ENCODE peak calls at places on chromosomes 16 and 17, in eight cellular contexts. One of them, this sample, is unnamed.

GRCh38 chr16:546909-547770 is 13.1 kb upstream of the PRR35 start:
- DNase-seq in fibroblast of pulmonary artery: no peak
- DNase-seq in mesothelial cell of epicardium: peak
- DNase-seq in thoracic aorta: no peak
- DNase-seq in heart left ventricle: peak
- DNase-seq in epithelial cell of esophagus: peak
- DNase-seq in left ventricle myocardium inferior: peak
- DNase-seq in ovary: peak
- DNase-seq in this sample: no peak

GRCh38 chr17:82696916-82697807 is 1.3 kb downstream of the RAB40B start:
- DNase-seq in fibroblast of pulmonary artery: no peak
- DNase-seq in mesothelial cell of epicardium: peak
- DNase-seq in thoracic aorta: no peak
- DNase-seq in heart left ventricle: no peak
- DNase-seq in epithelial cell of esophagus: peak
- DNase-seq in left ventricle myocardium inferior: no peak
- DNase-seq in ovary: peak
- DNase-seq in this sample: no peak

GRCh38 chr16:47392114-47392513 is 68.7 kb downstream of the ITFG1 start:
- DNase-seq in fibroblast of pulmonary artery: no peak
- DNase-seq in mesothelial cell of epicardium: no peak
- DNase-seq in thoracic aorta: no peak
- DNase-seq in heart left ventricle: no peak
- DNase-seq in epithelial cell of esophagus: peak
- DNase-seq in left ventricle myocardium inferior: no peak
- DNase-seq in ovary: no peak
- DNase-seq in this sample: no peak

GRCh38 chr16:53664724-53665345 is 38.8 kb downstream of the RPGRIP1L start:
- DNase-seq in fibroblast of pulmonary artery: peak
- DNase-seq in mesothelial cell of epicardium: no peak
- DNase-seq in thoracic aorta: no peak
- DNase-seq in heart left ventricle: no peak
- DNase-seq in epithelial cell of esophagus: peak
- DNase-seq in left ventricle myocardium inferior: no peak
- DNase-seq in ovary: no peak
- DNase-seq in this sample: no peak

GRCh38 chr17:78708510-78708973 is 73.5 kb downstream of the CYTH1 start:
- DNase-seq in fibroblast of pulmonary artery: peak
- DNase-seq in mesothelial cell of epicardium: peak
- DNase-seq in thoracic aorta: no peak
- DNase-seq in heart left ventricle: peak
- DNase-seq in epithelial cell of esophagus: peak
- DNase-seq in left ventricle myocardium inferior: peak
- DNase-seq in ovary: peak
- DNase-seq in this sample: peak

GRCh38 chr16:17364319-17365210 is 106.2 kb downstream of the XYLT1 start:
- DNase-seq in fibroblast of pulmonary artery: peak
- DNase-seq in mesothelial cell of epicardium: no peak
- DNase-seq in thoracic aorta: no peak
- DNase-seq in heart left ventricle: no peak
- DNase-seq in epithelial cell of esophagus: no peak
- DNase-seq in left ventricle myocardium inferior: no peak
- DNase-seq in ovary: peak
- DNase-seq in this sample: no peak

GRCh38 chr17:56110463-56111138 is 42.7 kb upstream of the ANKFN1 start:
- DNase-seq in fibroblast of pulmonary artery: no peak
- DNase-seq in mesothelial cell of epicardium: no peak
- DNase-seq in thoracic aorta: no peak
- DNase-seq in heart left ventricle: no peak
- DNase-seq in epithelial cell of esophagus: no peak
- DNase-seq in left ventricle myocardium inferior: no peak
- DNase-seq in ovary: no peak
- DNase-seq in this sample: no peak

GRCh38 chr17:72811976-72812687 is 280.4 kb downstream of the SLC39A11 start:
- DNase-seq in fibroblast of pulmonary artery: peak
- DNase-seq in mesothelial cell of epicardium: no peak
- DNase-seq in thoracic aorta: no peak
- DNase-seq in heart left ventricle: no peak
- DNase-seq in epithelial cell of esophagus: no peak
- DNase-seq in left ventricle myocardium inferior: no peak
- DNase-seq in ovary: no peak
- DNase-seq in this sample: no peak

GRCh38 chr17:66893863-66894262 is 58.9 kb downstream of the CACNG5 start:
- DNase-seq in fibroblast of pulmonary artery: no peak
- DNase-seq in mesothelial cell of epicardium: no peak
- DNase-seq in thoracic aorta: no peak
- DNase-seq in heart left ventricle: no peak
- DNase-seq in epithelial cell of esophagus: no peak
- DNase-seq in left ventricle myocardium inferior: no peak
- DNase-seq in ovary: no peak
- DNase-seq in this sample: no peak

GRCh38 chr17:57984936-57985674 is 2.9 kb downstream of the VEZF1 start:
- DNase-seq in fibroblast of pulmonary artery: no peak
- DNase-seq in mesothelial cell of epicardium: no peak
- DNase-seq in thoracic aorta: no peak
- DNase-seq in heart left ventricle: no peak
- DNase-seq in epithelial cell of esophagus: no peak
- DNase-seq in left ventricle myocardium inferior: no peak
- DNase-seq in ovary: no peak
- DNase-seq in this sample: no peak

GRCh38 chr17:36936455-36936934 is 780 bp upstream of the LHX1 start:
- DNase-seq in fibroblast of pulmonary artery: no peak
- DNase-seq in mesothelial cell of epicardium: no peak
- DNase-seq in thoracic aorta: no peak
- DNase-seq in heart left ventricle: no peak
- DNase-seq in epithelial cell of esophagus: no peak
- DNase-seq in left ventricle myocardium inferior: no peak
- DNase-seq in ovary: no peak
- DNase-seq in this sample: no peak

GRCh38 chr17:44005865-44006580 is 1.6 kb downstream of the NAGS start:
- DNase-seq in fibroblast of pulmonary artery: no peak
- DNase-seq in mesothelial cell of epicardium: peak
- DNase-seq in thoracic aorta: no peak
- DNase-seq in heart left ventricle: peak
- DNase-seq in epithelial cell of esophagus: peak
- DNase-seq in left ventricle myocardium inferior: no peak
- DNase-seq in ovary: peak
- DNase-seq in this sample: no peak

GRCh38 chr17:143785-144281 is 6.5 kb downstream of the SCGB1C2 start:
- DNase-seq in fibroblast of pulmonary artery: peak
- DNase-seq in mesothelial cell of epicardium: peak
- DNase-seq in thoracic aorta: no peak
- DNase-seq in heart left ventricle: peak
- DNase-seq in epithelial cell of esophagus: peak
- DNase-seq in left ventricle myocardium inferior: peak
- DNase-seq in ovary: peak
- DNase-seq in this sample: peak
- TF ChIP-seq CTCF in fibroblast of pulmonary artery: peak
- TF ChIP-seq CTCF in mesothelial cell of epicardium: peak
- TF ChIP-seq CTCF in thoracic aorta: peak
- TF ChIP-seq CTCF in heart left ventricle: peak
- TF ChIP-seq CTCF in epithelial cell of esophagus: peak
- TF ChIP-seq CTCF in left ventricle myocardium inferior: peak
- TF ChIP-seq CTCF in ovary: peak
- TF ChIP-seq CTCF in this sample: peak

GRCh38 chr16:67445441-67445912 is 14.6 kb downstream of the HSD11B2 start:
- DNase-seq in fibroblast of pulmonary artery: no peak
- DNase-seq in mesothelial cell of epicardium: no peak
- DNase-seq in thoracic aorta: no peak
- DNase-seq in heart left ventricle: peak
- DNase-seq in epithelial cell of esophagus: no peak
- DNase-seq in left ventricle myocardium inferior: peak
- DNase-seq in ovary: peak
- DNase-seq in this sample: no peak

GRCh38 chr16:67445913-67446907 is 15.3 kb downstream of the HSD11B2 start:
- DNase-seq in fibroblast of pulmonary artery: peak
- DNase-seq in mesothelial cell of epicardium: no peak
- DNase-seq in thoracic aorta: no peak
- DNase-seq in heart left ventricle: peak
- DNase-seq in epithelial cell of esophagus: no peak
- DNase-seq in left ventricle myocardium inferior: peak
- DNase-seq in ovary: peak
- DNase-seq in this sample: no peak

GRCh38 chr16:67445126-67445426 is 14.2 kb downstream of the HSD11B2 start:
- DNase-seq in fibroblast of pulmonary artery: no peak
- DNase-seq in mesothelial cell of epicardium: no peak
- DNase-seq in thoracic aorta: no peak
- DNase-seq in heart left ventricle: no peak
- DNase-seq in epithelial cell of esophagus: no peak
- DNase-seq in left ventricle myocardium inferior: no peak
- DNase-seq in ovary: no peak
- DNase-seq in this sample: no peak

GRCh38 chr16:67443299-67443698 is 12.4 kb downstream of the HSD11B2 start:
- DNase-seq in fibroblast of pulmonary artery: no peak
- DNase-seq in mesothelial cell of epicardium: no peak
- DNase-seq in thoracic aorta: no peak
- DNase-seq in heart left ventricle: peak
- DNase-seq in epithelial cell of esophagus: no peak
- DNase-seq in left ventricle myocardium inferior: peak
- DNase-seq in ovary: peak
- DNase-seq in this sample: no peak

GRCh38 chr16:67444259-67445125 is 13.6 kb downstream of the HSD11B2 start:
- DNase-seq in fibroblast of pulmonary artery: no peak
- DNase-seq in mesothelial cell of epicardium: no peak
- DNase-seq in thoracic aorta: no peak
- DNase-seq in heart left ventricle: no peak
- DNase-seq in epithelial cell of esophagus: no peak
- DNase-seq in left ventricle myocardium inferior: no peak
- DNase-seq in ovary: no peak
- DNase-seq in this sample: no peak
- TF ChIP-seq CTCF in fibroblast of pulmonary artery: no peak
- TF ChIP-seq CTCF in mesothelial cell of epicardium: no peak
- TF ChIP-seq CTCF in thoracic aorta: no peak
- TF ChIP-seq CTCF in heart left ventricle: no peak
- TF ChIP-seq CTCF in epithelial cell of esophagus: no peak
- TF ChIP-seq CTCF in left ventricle myocardium inferior: no peak
- TF ChIP-seq CTCF in ovary: no peak
- TF ChIP-seq CTCF in this sample: no peak

DNA sequence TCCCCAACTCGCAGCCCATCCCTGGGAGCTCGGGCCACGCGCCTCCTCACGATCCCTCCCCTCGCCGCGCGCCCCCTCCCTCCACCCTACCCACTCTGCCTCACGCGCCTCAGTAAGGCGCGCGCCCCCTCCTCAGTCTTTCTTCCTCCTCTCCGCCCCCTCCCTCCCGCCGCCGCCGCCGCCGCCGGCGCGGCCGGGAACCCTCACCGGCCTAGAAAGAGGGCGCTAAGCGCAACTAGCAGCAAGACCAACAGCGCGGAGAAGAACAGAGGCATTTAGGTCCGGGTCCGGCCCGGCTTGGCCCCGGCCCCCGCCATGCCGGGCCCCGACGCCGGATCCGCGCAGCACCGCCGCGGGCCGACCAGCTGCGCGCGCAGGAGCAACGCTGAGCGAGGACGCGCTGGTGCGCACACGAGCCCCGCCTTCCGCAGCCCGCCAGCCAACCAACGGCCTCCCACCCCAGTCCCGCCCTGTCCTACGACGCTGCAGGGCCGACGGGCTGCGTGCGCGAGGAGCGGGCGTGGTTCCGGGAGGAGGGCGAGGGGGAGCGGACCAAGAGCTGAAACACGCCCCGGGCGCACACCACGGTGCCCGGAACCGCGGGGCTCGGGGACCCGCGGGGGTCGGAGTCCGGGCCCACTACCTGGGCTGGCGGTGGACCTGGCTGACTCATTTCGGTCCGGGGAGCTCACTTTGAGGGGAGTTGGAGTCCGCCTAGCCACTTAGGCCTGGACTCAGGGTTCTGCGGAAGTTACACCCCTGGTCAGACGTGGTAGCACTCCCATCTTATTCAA is at the start of gene BLTP2:
- DNase-seq in fibroblast of pulmonary artery: peak
- DNase-seq in mesothelial cell of epicardium: peak
- DNase-seq in thoracic aorta: peak
- DNase-seq in heart left ventricle: peak
- DNase-seq in epithelial cell of esophagus: peak
- DNase-seq in left ventricle myocardium inferior: peak
- DNase-seq in ovary: peak
- DNase-seq in this sample: peak
- TF ChIP-seq CTCF in fibroblast of pulmonary artery: no peak
- TF ChIP-seq CTCF in mesothelial cell of epicardium: no peak
- TF ChIP-seq CTCF in thoracic aorta: peak
- TF ChIP-seq CTCF in heart left ventricle: no peak
- TF ChIP-seq CTCF in epithelial cell of esophagus: no peak
- TF ChIP-seq CTCF in left ventricle myocardium inferior: no peak
- TF ChIP-seq CTCF in ovary: no peak
- TF ChIP-seq CTCF in this sample: no peak

GRCh38 chr16:26885674-26886073 is 181.1 kb upstream of the C16orf82 start:
- DNase-seq in fibroblast of pulmonary artery: no peak
- DNase-seq in mesothelial cell of epicardium: no peak
- DNase-seq in thoracic aorta: no peak
- DNase-seq in heart left ventricle: no peak
- DNase-seq in epithelial cell of esophagus: no peak
- DNase-seq in left ventricle myocardium inferior: no peak
- DNase-seq in ovary: no peak
- DNase-seq in this sample: no peak

GRCh38 chr16:26889751-26890150 is 177.0 kb upstream of the C16orf82 start:
- DNase-seq in fibroblast of pulmonary artery: no peak
- DNase-seq in mesothelial cell of epicardium: no peak
- DNase-seq in thoracic aorta: no peak
- DNase-seq in heart left ventricle: no peak
- DNase-seq in epithelial cell of esophagus: no peak
- DNase-seq in left ventricle myocardium inferior: no peak
- DNase-seq in ovary: no peak
- DNase-seq in this sample: no peak
- TF ChIP-seq CTCF in fibroblast of pulmonary artery: no peak
- TF ChIP-seq CTCF in mesothelial cell of epicardium: no peak
- TF ChIP-seq CTCF in thoracic aorta: no peak
- TF ChIP-seq CTCF in heart left ventricle: no peak
- TF ChIP-seq CTCF in epithelial cell of esophagus: no peak
- TF ChIP-seq CTCF in left ventricle myocardium inferior: no peak
- TF ChIP-seq CTCF in ovary: no peak
- TF ChIP-seq CTCF in this sample: no peak

GRCh38 chr17:38868968-38869646 is 751 bp upstream of the LASP1 start:
- DNase-seq in fibroblast of pulmonary artery: peak
- DNase-seq in mesothelial cell of epicardium: peak
- DNase-seq in thoracic aorta: peak
- DNase-seq in heart left ventricle: peak
- DNase-seq in epithelial cell of esophagus: peak
- DNase-seq in left ventricle myocardium inferior: peak
- DNase-seq in ovary: peak
- DNase-seq in this sample: peak
- TF ChIP-seq CTCF in fibroblast of pulmonary artery: peak
- TF ChIP-seq CTCF in mesothelial cell of epicardium: no peak
- TF ChIP-seq CTCF in thoracic aorta: no peak
- TF ChIP-seq CTCF in heart left ventricle: no peak
- TF ChIP-seq CTCF in epithelial cell of esophagus: peak
- TF ChIP-seq CTCF in left ventricle myocardium inferior: peak
- TF ChIP-seq CTCF in ovary: no peak
- TF ChIP-seq CTCF in this sample: peak

GRCh38 chr17:38761612-38762011 is 9.1 kb downstream of the PSMB3 start:
- DNase-seq in fibroblast of pulmonary artery: peak
- DNase-seq in mesothelial cell of epicardium: no peak
- DNase-seq in thoracic aorta: no peak
- DNase-seq in heart left ventricle: no peak
- DNase-seq in epithelial cell of esophagus: peak
- DNase-seq in left ventricle myocardium inferior: no peak
- DNase-seq in ovary: no peak
- DNase-seq in this sample: no peak
- TF ChIP-seq CTCF in fibroblast of pulmonary artery: peak
- TF ChIP-seq CTCF in mesothelial cell of epicardium: no peak
- TF ChIP-seq CTCF in thoracic aorta: no peak
- TF ChIP-seq CTCF in heart left ventricle: no peak
- TF ChIP-seq CTCF in epithelial cell of esophagus: peak
- TF ChIP-seq CTCF in left ventricle myocardium inferior: no peak
- TF ChIP-seq CTCF in ovary: no peak
- TF ChIP-seq CTCF in this sample: peak

GRCh38 chr17:41627316-41628072 is 3.1 kb upstream of the KRT17 start:
- DNase-seq in fibroblast of pulmonary artery: no peak
- DNase-seq in mesothelial cell of epicardium: no peak
- DNase-seq in thoracic aorta: no peak
- DNase-seq in heart left ventricle: no peak
- DNase-seq in epithelial cell of esophagus: no peak
- DNase-seq in left ventricle myocardium inferior: no peak
- DNase-seq in ovary: peak
- DNase-seq in this sample: no peak
- TF ChIP-seq CTCF in fibroblast of pulmonary artery: no peak
- TF ChIP-seq CTCF in mesothelial cell of epicardium: no peak
- TF ChIP-seq CTCF in thoracic aorta: no peak
- TF ChIP-seq CTCF in heart left ventricle: no peak
- TF ChIP-seq CTCF in epithelial cell of esophagus: no peak
- TF ChIP-seq CTCF in left ventricle myocardium inferior: no peak
- TF ChIP-seq CTCF in ovary: no peak
- TF ChIP-seq CTCF in this sample: no peak

This sample was measured in D721Med.